ENCODE peak calls at places on chromosome 9, in six cellular contexts. G is HepG2, U is SK-N-SH, W is K562, H is GM12878, N is H1. K is an unnamed sample.

GRCh38 chr9:120348951-120349429 is 231.0 kb downstream of the CDK5RAP2 start:
- DNase-seq in G (peak; percentile 44), U (peak; percentile 85), W (peak; percentile 58), H (no peak), N (peak; percentile 47), K (peak; percentile 31)

GRCh38 chr9:16115994-16116393 is 563.2 kb downstream of the CCDC171 start:
- DNase-seq in G (no peak), U (no peak), W (no peak), H (no peak), N (no peak), K (no peak)

GRCh38 chr9:31588756-31589155 is 795.7 kb upstream of the ACO1 start:
- DNase-seq in G (no peak), U (no peak), W (no peak), H (no peak), N (no peak), K (no peak)

GRCh38 chr9:4262735-4263141 is 37.1 kb downstream of the GLIS3 start:
- DNase-seq in G (peak; percentile 76), U (no peak), W (no peak), H (no peak), N (no peak), K (peak; percentile 81)

GRCh38 chr9:131238402-131239021 is 37.8 kb downstream of the FAM78A start:
- DNase-seq in G (no peak), U (no peak), W (no peak), H (no peak), N (no peak), K (no peak)

GRCh38 chr9:7549261-7549660 is 250.3 kb downstream of the DMAC1 start:
- DNase-seq in G (no peak), U (no peak), W (no peak), H (no peak), N (no peak), K (no peak)

GRCh38 chr9:94603259-94603776 is 9.7 kb upstream of the FBP2 start:
- DNase-seq in G (peak; percentile 62), U (peak; percentile 85), W (peak; percentile 89), H (peak; percentile 16), N (peak; percentile 64), K (peak; percentile 62)

GRCh38 chr9:27019589-27019988 is 14.1 kb upstream of the LRRC19 start:
- DNase-seq in G (no peak), U (no peak), W (no peak), H (no peak), N (no peak), K (no peak)

GRCh38 chr9:1709347-1709746 is 305.8 kb upstream of the SMARCA2 start:
- DNase-seq in G (peak; percentile 8), U (peak; percentile 27), W (no peak), H (no peak), N (no peak), K (no peak)

GRCh38 chr9:86868611-86869010 is 78.7 kb downstream of the GAS1 start:
- DNase-seq in G (no peak), U (no peak), W (no peak), H (no peak), N (no peak), K (no peak)

GRCh38 chr9:130999265-130999623 is 9.7 kb upstream of the LAMC3 start:
- DNase-seq in G (no peak), U (no peak), W (no peak), H (no peak), N (no peak), K (no peak)

GRCh38 chr9:33287087-33287490 is 3.2 kb upstream of the NFX1 start:
- DNase-seq in G (peak; percentile 67), U (peak; percentile 65), W (no peak), H (no peak), N (no peak), K (peak; percentile 46)

GRCh38 chr9:70081120-70081495 is 37.5 kb downstream of the MAMDC2 start:
- DNase-seq in G (no peak), U (no peak), W (no peak), H (no peak), N (no peak), K (no peak)

GRCh38 chr9:32378993-32379729 is 5.3 kb upstream of the ACO1 start:
- DNase-seq in G (peak; percentile 85), U (peak; percentile 69), W (peak; percentile 34), H (peak; percentile 44), N (no peak), K (peak; percentile 67)

GRCh38 chr9:75229605-75230332 is 141.5 kb downstream of the OSTF1 start:
- DNase-seq in G (peak; percentile 58), U (no peak), W (no peak), H (no peak), N (no peak), K (peak; percentile 68)
- TF ChIP-seq POLR2AphosphoS5 in G (no peak), U (no peak), W (no peak), H (no peak), N (no peak), K (peak; percentile 23)

GRCh38 chr9:111752455-111752854 is 42.3 kb downstream of the SHOC1 start:
- DNase-seq in G (no peak), U (no peak), W (no peak), H (no peak), N (no peak), K (no peak)
- TF ChIP-seq RAD21 in G (no peak), U (no peak), W (no peak), H (no peak), N (no peak), K (no peak)

DNA sequence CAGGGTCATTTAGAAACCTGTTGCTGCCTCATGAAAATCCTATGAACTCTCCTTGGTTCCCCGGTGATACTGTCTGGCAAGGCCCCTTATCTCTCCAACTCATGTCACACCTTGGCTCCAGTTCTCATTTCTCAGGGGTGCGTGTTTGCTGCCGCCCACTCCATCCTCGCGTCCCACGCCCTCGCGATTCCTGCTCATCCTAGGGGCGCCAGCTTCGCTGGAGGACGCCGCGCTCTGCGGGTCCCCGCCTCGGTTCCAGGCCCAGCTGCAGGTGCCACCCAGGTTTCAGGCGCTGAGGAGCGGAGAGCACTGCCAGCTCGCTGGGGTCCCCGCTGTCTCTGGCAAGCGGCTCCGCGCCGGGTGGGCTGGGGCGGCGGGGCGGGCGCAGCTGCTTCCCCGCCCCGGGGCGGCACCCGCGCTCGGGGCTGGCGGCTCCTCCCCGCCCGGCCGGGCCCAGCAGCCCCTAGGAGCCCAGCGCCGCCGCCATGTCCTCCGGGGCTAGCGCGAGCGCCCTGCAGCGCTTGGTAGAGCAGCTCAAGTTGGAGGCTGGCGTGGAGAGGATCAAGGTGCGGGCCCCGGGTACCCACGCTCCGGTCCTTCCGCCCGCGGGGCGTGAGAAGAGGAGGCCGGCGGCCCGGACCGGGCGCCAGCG is at the start of gene GNG10:
- DNase-seq in G (peak; percentile 23), U (peak; percentile 97), W (peak; percentile 79), H (no peak), N (no peak), K (no peak)
- TF ChIP-seq POLR2AphosphoS5 in G (peak; percentile 57), U (peak; percentile 55), W (no peak), H (peak; percentile 31), N (no peak), K (peak; percentile 81)

GRCh38 chr9:100428871-100429654 is 2.1 kb downstream of the MSANTD3 start:
- DNase-seq in G (peak; percentile 89), U (no peak), W (no peak), H (no peak), N (no peak), K (peak; percentile 83)
- TF ChIP-seq RAD21 in G (no peak), U (no peak), W (no peak), H (no peak), N (no peak), K (no peak)

GRCh38 chr9:115415450-115415849 is 297.5 kb upstream of the TNC start:
- DNase-seq in G (no peak), U (no peak), W (no peak), H (no peak), N (no peak), K (no peak)

GRCh38 chr9:115414561-115414960 is 296.6 kb upstream of the TNC start:
- DNase-seq in G (no peak), U (no peak), W (no peak), H (no peak), N (no peak), K (no peak)

GRCh38 chr9:115411993-115412452 is 294.1 kb upstream of the TNC start:
- DNase-seq in G (no peak), U (no peak), W (no peak), H (no peak), N (no peak), K (no peak)

GRCh38 chr9:115413304-115413703 is 295.3 kb upstream of the TNC start:
- DNase-seq in G (no peak), U (no peak), W (no peak), H (no peak), N (no peak), K (no peak)

GRCh38 chr9:115413766-115414382 is 295.9 kb upstream of the TNC start:
- DNase-seq in G (no peak), U (no peak), W (no peak), H (no peak), N (no peak), K (no peak)
- TF ChIP-seq POLR2AphosphoS5 in G (no peak), U (no peak), W (no peak), H (no peak), N (no peak), K (no peak)

DNA sequence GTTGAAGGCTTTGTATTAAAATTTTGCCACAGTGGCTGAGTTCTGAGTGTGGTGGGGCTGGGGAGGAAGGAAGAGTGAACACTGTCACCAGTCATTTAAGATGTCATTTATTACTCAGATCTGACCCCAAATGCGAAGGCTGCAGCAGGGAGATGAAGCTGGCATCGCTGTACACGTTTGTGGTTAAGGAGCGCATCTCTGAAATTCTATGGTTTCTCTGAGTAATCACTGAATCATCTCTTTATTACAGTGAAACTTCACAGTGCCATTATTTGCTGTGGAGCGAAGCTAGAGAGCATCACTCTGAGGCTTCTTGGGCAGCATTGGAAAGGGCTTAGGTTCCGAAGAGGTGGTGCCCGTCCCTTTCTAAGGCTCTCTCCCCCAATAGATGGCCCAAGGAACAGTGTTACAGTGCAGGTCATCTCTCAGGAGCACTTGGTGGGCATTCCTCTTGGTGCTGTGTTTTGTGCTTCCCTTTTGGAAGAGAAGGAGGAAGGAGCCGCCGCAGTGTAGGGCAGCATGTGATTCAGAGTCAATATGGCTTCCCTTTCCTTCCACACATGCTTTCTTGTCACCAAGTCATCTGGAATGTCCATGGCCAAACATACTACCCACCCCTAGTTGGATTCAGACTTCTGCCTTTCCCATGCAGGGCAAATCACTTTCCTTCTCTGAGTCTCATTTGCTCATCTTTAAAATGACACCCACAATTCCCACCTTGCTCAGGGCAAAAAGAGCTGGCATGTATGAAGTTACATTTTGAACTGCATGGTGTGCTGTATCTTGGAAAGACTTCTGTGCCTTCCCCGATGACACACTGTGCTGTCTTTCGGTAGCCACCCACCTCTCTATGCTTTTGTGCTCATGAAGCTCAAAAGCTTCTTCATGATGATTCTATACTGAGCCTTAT is 9.3 kb upstream of the TEX48 start:
- DNase-seq in G (no peak), U (no peak), W (no peak), H (peak; percentile 36), N (no peak), K (peak; percentile 85)
- TF ChIP-seq RAD21 in G (no peak), U (no peak), W (no peak), H (no peak), N (no peak), K (no peak)

K was measured in HCT116.